ENCODE peak calls at places on chromosome 11, in four cellular contexts. H is H1, M is neuronal stem cell, I is IMR-90. Y is an unnamed sample.

GRCh38 chr11:113550179-113550578 is 75.0 kb upstream of the DRD2 start:
- DNase-seq in H (no peak), I (no peak), M (no peak), Y (no peak)

GRCh38 chr11:10117709-10118341 is 176.2 kb downstream of the SBF2 start:
- DNase-seq in M (no peak), I (peak; percentile 32), H (no peak), Y (peak; percentile 45)

GRCh38 chr11:64854534-64855502 is 10.4 kb upstream of the CDC42BPG start:
- DNase-seq in M (no peak), I (peak; percentile 91), H (no peak), Y (peak; percentile 94)

GRCh38 chr11:35529971-35530495 is 4.6 kb upstream of the PAMR1 start:
- DNase-seq in I (peak; percentile 98), M (no peak), H (no peak), Y (peak; percentile 65)

GRCh38 chr11:65314501-65315203 is at the start of gene CDC42EP2:
- DNase-seq in M (peak; percentile 85), I (peak; percentile 80), H (no peak), Y (peak; percentile 90)

GRCh38 chr11:18408558-18409242 is 3.4 kb upstream of the LDHC start:
- DNase-seq in H (no peak), I (peak; percentile 8), M (no peak), Y (peak; percentile 14)

GRCh38 chr11:71490731-71491390 is 36.2 kb upstream of the KRTAP5-7 start:
- DNase-seq in I (no peak), M (no peak), H (no peak), Y (no peak)

GRCh38 chr11:34654491-34655334 is 33.8 kb downstream of the EHF start:
- DNase-seq in M (no peak), H (no peak), I (peak; percentile 66), Y (peak; percentile 77)

GRCh38 chr11:126159719-126160344 is 51.6 kb downstream of the RPUSD4 start:
- DNase-seq in I (no peak), H (peak; percentile 31), M (no peak), Y (no peak)

GRCh38 chr11:117986981-117987495 is 844 bp downstream of the IL10RA start:
- DNase-seq in H (no peak), M (no peak), I (no peak), Y (peak; percentile 17)

GRCh38 chr11:100816823-100817222 is 129.7 kb downstream of the ARHGAP42 start:
- DNase-seq in I (peak; percentile 24), H (no peak), M (no peak), Y (no peak)

GRCh38 chr11:36155770-36156485 is 133.3 kb downstream of the COMMD9 start:
- DNase-seq in H (no peak), I (peak; percentile 78), M (no peak), Y (no peak)

GRCh38 chr11:73404048-73404447 is 27.8 kb downstream of the RELT start:
- DNase-seq in M (no peak), I (peak; percentile 40), H (no peak), Y (peak; percentile 72)

GRCh38 chr11:97454988-97455387 is 1065.2 kb downstream of the JRKL start:
- DNase-seq in I (no peak), M (no peak), H (no peak), Y (no peak)

GRCh38 chr11:101945418-101945817 is 29.1 kb upstream of the ANGPTL5 start:
- DNase-seq in H (no peak), I (no peak), M (no peak), Y (no peak)

GRCh38 chr11:11351042-11351586 is 1.9 kb downstream of the CSNK2A3 start:
- DNase-seq in M (no peak), H (no peak), I (no peak), Y (peak; percentile 55)

GRCh38 chr11:76510060-76511047 is 65.5 kb downstream of the EMSY start:
- DNase-seq in M (no peak), I (peak; percentile 56), H (no peak), Y (peak; percentile 32)

GRCh38 chr11:11044137-11044855 is 186.4 kb upstream of the ZBED5 start:
- DNase-seq in M (no peak), H (no peak), I (no peak), Y (no peak)

GRCh38 chr11:9090488-9091043 is 833 bp downstream of the SCUBE2 start:
- DNase-seq in M (no peak), I (no peak), H (no peak), Y (peak; percentile 21)

GRCh38 chr11:74773481-74773880 is 24.8 kb downstream of the RNF169 start:
- DNase-seq in H (no peak), I (peak; percentile 76), M (no peak), Y (no peak)

GRCh38 chr11:70445605-70446004 is 47.3 kb downstream of the CTTN start:
- DNase-seq in M (no peak), I (peak; percentile 10), H (no peak), Y (no peak)

GRCh38 chr11:64233913-64234839 is at the start of gene VEGFB:
- DNase-seq in I (peak; percentile 26), M (no peak), H (no peak), Y (peak; percentile 58)

GRCh38 chr11:108966206-108966605 is 301.3 kb downstream of the DDX10 start:
- DNase-seq in H (no peak), I (no peak), M (no peak), Y (no peak)

GRCh38 chr11:105609832-105610781 is at the start of gene GRIA4:
- DNase-seq in H (no peak), I (peak; percentile 74), M (peak; percentile 64), Y (peak; percentile 88)

GRCh38 chr11:73233704-73234402 is 15.8 kb downstream of the P2RY2 start:
- DNase-seq in H (no peak), M (no peak), I (no peak), Y (no peak)

GRCh38 chr11:96426356-96427103 is 36.7 kb downstream of the JRKL start:
- DNase-seq in H (no peak), I (peak; percentile 61), M (peak; percentile 44), Y (peak; percentile 54)

GRCh38 chr11:25769287-25769686 is 562.6 kb upstream of the ANO3 start:
- DNase-seq in H (no peak), M (no peak), I (no peak), Y (peak; percentile 29)

GRCh38 chr11:117179048-117179999 is 781 bp downstream of the SIDT2 start:
- DNase-seq in H (no peak), I (no peak), M (no peak), Y (peak; percentile 60)

GRCh38 chr11:47553417-47553746 is 450 bp upstream of the CELF1 start:
- DNase-seq in H (no peak), M (no peak), I (no peak), Y (no peak)

GRCh38 chr11:47969401-47969800 is 11.0 kb upstream of the PTPRJ start:
- DNase-seq in H (no peak), I (no peak), M (no peak), Y (no peak)

GRCh38 chr11:94149435-94149834 is 20.8 kb downstream of the PANX1 start:
- DNase-seq in M (no peak), I (peak; percentile 93), H (no peak), Y (no peak)

GRCh38 chr11:72391638-72392423 is 42.5 kb downstream of the CLPB start:
- DNase-seq in M (no peak), H (no peak), I (no peak), Y (no peak)

GRCh38 chr11:69470793-69471192 is 10.7 kb upstream of the LINC01488 start:
- DNase-seq in M (no peak), H (no peak), I (no peak), Y (no peak)

GRCh38 chr11:120147950-120148270 is 10.0 kb upstream of the TRIM29 start:
- DNase-seq in M (no peak), I (no peak), H (no peak), Y (no peak)

GRCh38 chr11:102577182-102577581 is 46.6 kb upstream of the MMP7 start:
- DNase-seq in I (peak; percentile 46), H (no peak), M (no peak), Y (peak; percentile 33)

GRCh38 chr11:110335358-110335757 is 38.9 kb upstream of the RDX start:
- DNase-seq in I (no peak), M (no peak), H (no peak), Y (no peak)
- H2BK5ac ChIP-seq in I (no peak overlapping the region), M (no peak overlapping the region), H (no peak overlapping the region), Y (no peak overlapping the region)

GRCh38 chr11:78940500-78941225 is 366.0 kb upstream of the NARS2 start:
- DNase-seq in M (peak; percentile 66), H (peak; percentile 63), I (no peak), Y (no peak)
- H2BK120ac ChIP-seq in M (no peak overlapping the region), H (no peak overlapping the region), I (no peak overlapping the region), Y (no peak overlapping the region)

GRCh38 chr11:134845474-134846435 is 433.7 kb upstream of the B3GAT1 start:
- DNase-seq in M (no peak), I (no peak), H (no peak), Y (no peak)
- H3K9me3 ChIP-seq in M (no peaks in the 10 kb centered on the region), I (peaks cover 43% of the 10 kb centered on the region), H (no peaks in the 10 kb centered on the region), Y (no peaks in the 10 kb centered on the region)

DNA sequence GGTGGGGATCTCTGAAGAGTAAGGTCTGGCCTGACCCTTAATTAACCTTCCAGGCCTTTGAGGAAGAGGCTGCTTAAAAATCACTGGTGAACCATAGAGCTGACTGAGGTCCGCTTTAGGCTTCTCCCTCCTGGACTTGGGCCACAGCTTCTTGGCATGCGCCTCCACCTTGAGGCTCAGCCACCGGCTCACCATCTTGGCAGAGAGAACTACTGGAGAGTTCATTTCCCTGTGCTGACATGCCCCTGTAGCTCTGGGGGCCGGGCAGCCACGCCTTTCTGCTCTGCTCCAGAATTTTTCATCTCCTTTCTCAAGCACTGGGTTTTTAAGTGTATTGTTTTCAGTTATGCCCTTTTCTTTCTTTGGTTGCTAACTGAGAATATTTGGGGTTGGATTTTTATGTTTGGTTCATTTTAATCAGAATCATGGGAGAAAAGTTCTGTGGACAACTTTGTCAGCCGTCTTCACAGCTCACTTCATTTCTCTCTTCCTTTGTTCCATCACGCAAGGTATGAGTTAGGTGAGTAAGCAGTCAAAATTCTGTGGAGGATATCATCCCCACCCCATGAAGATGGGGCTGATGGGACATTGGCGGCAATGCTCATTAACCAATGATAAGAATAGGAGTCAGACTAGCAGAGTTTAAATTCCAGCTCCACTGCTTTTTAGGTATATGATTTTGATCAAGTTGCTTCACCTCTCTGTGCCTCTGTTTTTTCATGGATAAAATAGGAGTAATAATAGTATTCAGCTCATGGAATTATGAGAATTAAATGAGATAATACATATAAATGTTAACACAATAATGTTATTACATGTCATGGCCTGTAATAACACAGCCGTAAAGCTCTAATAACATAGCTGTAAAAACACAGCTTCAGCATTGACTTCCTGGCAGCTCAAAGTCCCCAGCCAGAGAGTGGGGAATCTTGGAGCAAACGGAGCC is 103.9 kb downstream of the DBX1 start:
- DNase-seq in I (no peak), H (no peak), M (no peak), Y (no peak)
- H2BK5ac ChIP-seq in I (peak overlapping the region; percentile 57), H (no peak overlapping the region), M (no peak overlapping the region), Y (no peak overlapping the region)

DNA sequence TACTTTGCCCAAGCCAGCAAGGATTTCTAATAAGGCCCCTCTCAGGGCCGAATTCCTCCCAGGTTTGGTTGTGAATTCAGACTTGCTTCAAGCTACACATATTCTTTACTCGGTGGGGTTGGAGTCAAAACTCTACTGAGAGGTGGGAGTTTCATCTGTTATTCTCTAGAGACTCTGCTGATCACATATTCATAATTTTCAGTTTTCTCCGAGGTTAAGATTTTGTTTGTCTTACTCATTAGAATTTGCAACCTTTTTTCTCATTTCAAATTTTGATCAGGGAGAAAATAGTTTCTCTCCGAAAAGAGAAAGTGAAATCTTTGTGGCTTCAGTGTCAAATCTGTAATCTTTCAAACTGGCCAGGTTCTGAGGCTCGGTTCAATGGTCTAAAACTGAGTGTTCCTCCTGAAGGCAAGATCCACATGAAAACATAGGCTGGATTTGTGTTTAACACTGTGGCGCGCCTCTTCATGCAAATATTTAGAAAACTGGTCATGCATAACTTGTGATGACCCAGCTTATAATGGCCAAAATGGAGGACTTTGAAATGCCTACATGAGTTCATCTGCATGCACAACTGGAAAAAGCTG is 21.5 kb upstream of the GSTP1 start:
- DNase-seq in I (peak; percentile 30), H (no peak), M (no peak), Y (peak; percentile 18)
- H2BK120ac ChIP-seq in I (no peak overlapping the region), H (no peak overlapping the region), M (no peak overlapping the region), Y (no peak overlapping the region)